ENCODE peak calls at places on chromosomes 1 and 21, in four cellular contexts. I, K, G and U are unnamed samples.

GRCh38 chr1:155017946-155018316 is 15.3 kb downstream of the ZBTB7B start:
- DNase-seq in K (no peak), I (no peak), G (no peak), U (no peak)

GRCh38 chr1:29145739-29146437 is 22.2 kb upstream of the TMEM200B start:
- DNase-seq in I (no peak), K (peak; percentile 20), G (no peak), U (no peak)

GRCh38 chr21:32185103-32185502 is 93.7 kb downstream of the MIS18A start:
- DNase-seq in K (no peak), G (no peak), I (no peak), U (no peak)

GRCh38 chr1:33634806-33635205 is 162.4 kb downstream of the ZSCAN20 start:
- DNase-seq in G (peak; percentile 60), I (no peak), K (peak; percentile 56), U (peak; percentile 85)

GRCh38 chr1:151313501-151313900 is 13.7 kb downstream of the PI4KB start:
- DNase-seq in G (no peak), I (no peak), K (no peak), U (no peak)

GRCh38 chr1:1906185-1907097 is 8.6 kb upstream of the CALML6 start:
- DNase-seq in G (peak; percentile 88), I (peak; percentile 72), K (peak; percentile 89), U (peak; percentile 95)

GRCh38 chr1:226737819-226738420 is 1.2 kb downstream of the ITPKB start:
- DNase-seq in G (peak; percentile 72), K (peak; percentile 54), I (peak; percentile 67), U (peak; percentile 84)

GRCh38 chr1:161092621-161093028 is 3.3 kb upstream of the NECTIN4 start:
- DNase-seq in G (no peak), I (no peak), K (no peak), U (peak; percentile 20)

GRCh38 chr21:31731802-31732537 is at the start of gene SCAF4:
- DNase-seq in K (peak; percentile 91), I (peak; percentile 84), G (peak; percentile 91), U (peak; percentile 96)

GRCh38 chr1:64790965-64791487 is 46.2 kb downstream of the RAVER2 start:
- DNase-seq in I (no peak), K (no peak), G (peak; percentile 10), U (no peak)

GRCh38 chr1:223175032-223175431 is 32.0 kb upstream of the TLR5 start:
- DNase-seq in G (peak; percentile 50), K (no peak), I (no peak), U (peak; percentile 62)

GRCh38 chr1:205505076-205505729 is 734 bp downstream of the CDK18 start:
- DNase-seq in K (no peak), I (no peak), G (peak; percentile 66), U (peak; percentile 82)

GRCh38 chr1:55965981-55966461 is 613.3 kb downstream of the PLPP3 start:
- DNase-seq in I (no peak), G (no peak), K (no peak), U (no peak)

GRCh38 chr1:15941899-15942660 is 33.8 kb downstream of the ZBTB17 start:
- DNase-seq in G (no peak), K (peak; percentile 68), I (no peak), U (peak; percentile 45)

GRCh38 chr1:3907031-3907534 is 7.0 kb upstream of the C1orf174 start:
- DNase-seq in K (no peak), I (peak; percentile 52), G (peak; percentile 59), U (peak; percentile 82)

GRCh38 chr1:172948457-172948856 is 102.3 kb downstream of the TNFSF18 start:
- DNase-seq in G (no peak), I (no peak), K (no peak), U (no peak)

GRCh38 chr1:6207075-6207885 is 1.4 kb downstream of the RNF207 start:
- DNase-seq in K (no peak), I (no peak), G (no peak), U (no peak)

GRCh38 chr1:6207921-6208320 is 2.0 kb downstream of the RNF207 start:
- DNase-seq in K (no peak), G (no peak), I (no peak), U (no peak)

GRCh38 chr1:6209661-6210605 is 4.0 kb downstream of the RNF207 start:
- DNase-seq in I (no peak), K (no peak), G (peak; percentile 56), U (peak; percentile 83)

GRCh38 chr1:6208723-6209660 is 3.1 kb downstream of the RNF207 start:
- DNase-seq in G (peak; percentile 50), I (no peak), K (peak; percentile 55), U (peak; percentile 81)

GRCh38 chr1:6205849-6206845 is at the start of gene RNF207:
- DNase-seq in G (peak; percentile 71), K (peak; percentile 75), I (peak; percentile 61), U (peak; percentile 92)
- H3K27me3 ChIP-seq in G (peaks cover 17% of the 10 kb centered on the region), K (peaks cover 41% of the 10 kb centered on the region), I (peaks cover 12% of the 10 kb centered on the region), U (peaks cover 40% of the 10 kb centered on the region)

DNA sequence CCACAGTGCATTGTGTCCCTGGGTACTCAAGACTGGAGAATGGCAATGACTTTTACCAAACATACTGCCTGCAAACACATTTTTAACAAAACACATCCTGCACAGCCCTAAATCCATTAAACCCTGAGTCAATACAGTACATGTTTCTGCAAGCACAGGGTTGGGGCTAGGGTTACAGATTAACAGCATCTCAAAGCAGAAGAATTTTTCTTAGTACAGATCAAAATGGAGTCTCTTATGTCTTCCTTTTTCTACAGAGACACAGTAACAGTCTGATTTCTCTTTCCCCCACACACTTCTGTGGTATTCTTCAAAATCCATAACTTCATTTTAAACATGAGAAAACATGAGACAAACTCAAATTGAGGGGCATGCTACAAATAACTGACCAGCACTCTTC is 13.9 kb downstream of the BMP8A start:
- DNase-seq in K (no peak), I (no peak), G (no peak), U (no peak)
- H3K27me3 ChIP-seq in K (no peaks in the 10 kb centered on the region), I (no peaks in the 10 kb centered on the region), G (no peaks in the 10 kb centered on the region), U (no peaks in the 10 kb centered on the region)

DNA sequence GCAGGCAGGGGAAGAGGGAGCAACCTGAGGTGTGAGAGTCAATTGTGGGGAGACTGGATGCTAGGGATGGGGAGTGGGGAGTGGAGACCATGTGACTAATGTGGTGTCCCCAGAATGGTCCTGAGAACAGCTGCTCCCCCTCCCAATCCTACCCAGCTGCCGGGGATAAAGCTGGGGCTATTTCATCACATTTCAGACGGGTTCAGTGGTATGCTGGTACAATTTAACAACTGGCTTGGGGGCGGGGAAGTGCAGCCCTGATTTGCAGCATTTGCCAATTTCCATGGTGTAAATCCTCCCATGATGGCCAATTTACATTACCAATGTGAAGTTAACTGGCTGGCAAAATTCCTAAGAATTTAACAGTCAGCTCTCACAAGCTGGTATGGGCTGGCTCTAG is 11.0 kb upstream of the ADGRB2 start:
- DNase-seq in I (no peak), G (no peak), K (no peak), U (no peak)
- H3K27me3 ChIP-seq in I (peaks cover 22% of the 10 kb centered on the region), G (peaks cover 15% of the 10 kb centered on the region), K (peaks cover 79% of the 10 kb centered on the region), U (peaks cover 35% of the 10 kb centered on the region)

DNA sequence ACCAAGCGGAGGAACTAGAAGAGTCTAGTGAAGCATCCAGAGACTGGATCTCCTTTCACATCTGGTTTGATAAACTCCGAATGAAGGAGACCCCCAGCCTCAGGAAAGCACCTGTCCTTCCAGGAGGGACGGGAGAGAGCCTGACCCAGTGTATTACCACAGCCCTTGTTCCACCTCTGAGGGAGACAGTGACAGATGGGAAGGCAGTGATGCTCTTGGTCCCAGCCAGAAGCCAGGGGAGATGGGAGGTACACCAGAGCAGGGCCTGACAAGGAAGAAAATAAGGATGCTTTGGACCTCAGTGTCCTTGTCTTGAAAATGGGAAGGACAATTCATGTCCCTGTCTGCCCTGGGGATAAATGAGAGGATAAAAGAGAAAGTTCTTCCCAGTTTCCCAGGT is 3.5 kb downstream of the KLHDC7A start:
- DNase-seq in K (no peak), G (no peak), I (no peak), U (peak; percentile 17)
- H3K27me3 ChIP-seq in K (peaks cover 23% of the 10 kb centered on the region), G (no peaks in the 10 kb centered on the region), I (no peaks in the 10 kb centered on the region), U (no peaks in the 10 kb centered on the region)

GRCh38 chr1:200034821-200035396 is 7.4 kb downstream of the NR5A2 start:
- DNase-seq in I (no peak), K (no peak), G (peak; percentile 29), U (peak; percentile 72)

GRCh38 chr1:200034262-200034557 is 6.7 kb downstream of the NR5A2 start:
- DNase-seq in I (no peak), K (no peak), G (no peak), U (no peak)

GRCh38 chr1:200035956-200036615 is 8.6 kb downstream of the NR5A2 start:
- DNase-seq in K (no peak), G (peak; percentile 69), I (no peak), U (peak; percentile 83)

GRCh38 chr1:200036616-200037270 is 9.2 kb downstream of the NR5A2 start:
- DNase-seq in G (peak; percentile 28), K (no peak), I (no peak), U (peak; percentile 59)

GRCh38 chr1:200035397-200035955 is 8.0 kb downstream of the NR5A2 start:
- DNase-seq in K (no peak), G (no peak), I (no peak), U (peak; percentile 73)
- H3K27me3 ChIP-seq in K (peaks cover 100% of the 10 kb centered on the region), G (peaks cover 48% of the 10 kb centered on the region), I (peaks cover 51% of the 10 kb centered on the region), U (peaks cover 100% of the 10 kb centered on the region)

DNA sequence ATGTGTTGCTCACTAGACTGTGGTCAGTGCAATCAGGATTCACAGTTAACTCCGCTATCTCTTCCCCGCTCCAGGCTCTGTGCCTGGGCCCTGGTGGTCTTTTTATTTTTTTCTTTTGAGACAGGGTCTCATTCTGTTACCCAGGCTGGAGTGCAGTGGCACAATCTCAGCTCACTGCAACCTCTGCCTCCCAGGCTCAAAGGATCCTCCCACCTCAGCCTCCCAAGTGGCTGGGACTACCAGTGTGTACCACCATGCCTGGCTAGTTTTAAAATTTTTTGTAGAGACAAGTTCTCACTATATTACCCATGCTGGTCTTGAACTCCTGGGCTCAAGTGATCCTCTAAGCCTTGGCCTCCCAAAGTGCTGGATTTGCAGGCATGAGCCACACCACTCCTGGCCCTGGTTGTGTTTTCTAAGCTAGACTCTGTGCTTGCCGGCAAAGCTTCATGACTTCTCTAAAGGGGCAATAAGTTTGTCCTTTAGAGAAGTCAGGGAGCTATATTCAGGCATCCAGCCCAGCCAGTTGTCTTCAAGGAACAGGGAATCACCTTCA is 1.4 kb downstream of the RCSD1 start:
- DNase-seq in K (no peak), G (no peak), I (no peak), U (peak; percentile 36)
- H3K27me3 ChIP-seq in K (peaks cover 18% of the 10 kb centered on the region), G (peaks cover 4% of the 10 kb centered on the region), I (no peaks in the 10 kb centered on the region), U (peaks cover 76% of the 10 kb centered on the region)

GRCh38 chr1:66951513-66951912 is 26.7 kb downstream of the MIER1 start:
- DNase-seq in I (no peak), G (no peak), K (no peak), U (no peak)

GRCh38 chr1:66957938-66958337 is 33.1 kb downstream of the MIER1 start:
- DNase-seq in K (no peak), G (no peak), I (no peak), U (no peak)

DNA sequence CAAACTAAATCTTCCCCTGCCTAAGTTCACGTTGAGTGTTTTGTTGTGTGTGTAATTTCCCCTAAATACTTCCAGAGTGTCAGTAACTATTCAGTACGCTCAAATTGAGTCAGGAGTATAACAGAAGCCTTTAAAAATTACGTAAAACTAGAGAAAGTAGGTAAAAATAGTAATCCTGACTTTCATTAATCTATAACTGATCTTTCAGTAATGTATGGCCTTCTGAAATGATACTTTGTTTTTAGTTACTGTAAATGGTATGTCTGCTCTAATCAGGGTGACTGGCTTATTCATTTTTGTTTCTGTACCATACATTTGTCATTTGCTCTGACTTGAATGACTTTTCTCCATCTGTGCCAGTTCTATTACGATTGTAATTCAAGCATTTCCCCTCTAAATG is 29.4 kb downstream of the MIER1 start:
- DNase-seq in G (no peak), I (no peak), K (no peak), U (no peak)
- H3K27me3 ChIP-seq in G (no peaks in the 10 kb centered on the region), I (no peaks in the 10 kb centered on the region), K (no peaks in the 10 kb centered on the region), U (no peaks in the 10 kb centered on the region)